ENCODE peak calls at places on chromosomes 1 and 21, in six cellular contexts. T is GM03348; G is activated naive CD4-positive, alpha-beta T cell; K is ELF-1; Y is T-helper 1 cell; L is naive thymus-derived CD8-positive, alpha-beta T cell. H is an unnamed sample.

GRCh38 chr1:99662581-99663208 is 16.8 kb downstream of the PALMD start:
- DNase-seq in T (peak), Y (no peak), L (no peak), G (no peak), K (no peak), H (no peak)

GRCh38 chr1:89489037-89489729 is 35.4 kb upstream of the LRRC8B start:
- DNase-seq in Y (no peak), G (no peak), K (no peak), L (no peak), T (no peak), H (no peak)

GRCh38 chr1:242828828-242829227 is 304.3 kb upstream of the PLD5 start:
- DNase-seq in K (peak), Y (no peak), L (no peak), T (no peak), G (no peak), H (no peak)

GRCh38 chr1:200334661-200335256 is 75.1 kb downstream of the ZNF281 start:
- DNase-seq in L (no peak), Y (no peak), K (no peak), G (no peak), T (no peak), H (no peak)

GRCh38 chr1:5526822-5527551 is 465.2 kb downstream of the NPHP4 start:
- DNase-seq in L (no peak), K (no peak), Y (no peak), T (no peak), G (no peak), H (no peak)

GRCh38 chr21:21029159-21029558 is 30.9 kb downstream of the NCAM2 start:
- DNase-seq in T (no peak), K (no peak), L (no peak), G (no peak), Y (no peak), H (no peak)

GRCh38 chr1:32984090-32984828 is 19.6 kb upstream of the RNF19B start:
- DNase-seq in G (no peak), Y (peak), T (peak), L (no peak), K (peak), H (peak)

GRCh38 chr1:107964397-107965111 is 426 bp downstream of the VAV3 start:
- DNase-seq in G (peak), Y (peak), L (peak), K (peak), T (no peak), H (no peak)

GRCh38 chr21:42231761-42232160 is 12.8 kb downstream of the ABCG1 start:
- DNase-seq in G (no peak), L (no peak), K (no peak), Y (no peak), T (no peak), H (no peak)

GRCh38 chr21:45792682-45793383 is 149.3 kb downstream of the PCBP3 start:
- DNase-seq in T (no peak), K (no peak), L (no peak), Y (no peak), G (no peak), H (no peak)

H was measured in T-helper 22 cell.